ENCODE peak calls at places on chromosome 3, in seven cellular contexts. A, R, M, Z, G, K and V are unnamed samples.

GRCh38 chr3:173371848-173372487 is 25.6 kb upstream of the NLGN1 start:
- DNase-seq in A (peak; percentile 52), R (no peak), M (peak; percentile 46), Z (no peak), G (no peak), K (no peak), V (peak; percentile 18)

GRCh38 chr3:13487403-13487802 is 7.3 kb downstream of the HDAC11 start:
- DNase-seq in A (no peak), R (no peak), M (no peak), Z (no peak), G (no peak), K (no peak), V (no peak)

GRCh38 chr3:129651316-129652202 is 45.1 kb upstream of the PLXND1 start:
- DNase-seq in A (no peak), R (no peak), M (no peak), Z (no peak), G (peak; percentile 53), K (no peak), V (peak; percentile 76)

GRCh38 chr3:195257454-195258448 is 13.2 kb downstream of the XXYLT1 start:
- DNase-seq in A (peak; percentile 37), R (no peak), M (no peak), Z (no peak), G (no peak), K (no peak), V (no peak)

GRCh38 chr3:138862531-138862923 is 27.8 kb upstream of the PIK3CB start:
- DNase-seq in A (peak; percentile 49), R (no peak), M (peak; percentile 37), Z (no peak), G (no peak), K (no peak), V (no peak)

GRCh38 chr3:185724761-185725160 is 100.1 kb downstream of the IGF2BP2 start:
- DNase-seq in A (no peak), R (no peak), M (no peak), Z (no peak), G (no peak), K (no peak), V (no peak)

GRCh38 chr3:119315600-119316312 is 21.6 kb downstream of the ARHGAP31 start:
- DNase-seq in A (no peak), R (no peak), M (no peak), Z (no peak), G (no peak), K (no peak), V (no peak)

GRCh38 chr3:172280406-172281051 is 167.7 kb downstream of the GHSR start:
- DNase-seq in A (no peak), R (no peak), M (peak; percentile 34), Z (no peak), G (no peak), K (no peak), V (no peak)

GRCh38 chr3:111692593-111693552 is 97.7 kb upstream of the ZBED2 start:
- DNase-seq in A (no peak), R (no peak), M (peak; percentile 26), Z (no peak), G (no peak), K (no peak), V (no peak)

GRCh38 chr3:117955196-117955595 is 1079.5 kb downstream of the IGSF11 start:
- DNase-seq in A (no peak), R (no peak), M (no peak), Z (no peak), G (no peak), K (no peak), V (no peak)

GRCh38 chr3:46186856-46187700 is 21.0 kb downstream of the CCR1 start:
- DNase-seq in A (no peak), R (no peak), M (no peak), Z (peak; percentile 87), G (no peak), K (no peak), V (no peak)

GRCh38 chr3:98918586-98918985 is 17.1 kb upstream of the DCBLD2 start:
- DNase-seq in A (no peak), R (no peak), M (no peak), Z (no peak), G (no peak), K (no peak), V (no peak)

GRCh38 chr3:183697123-183697609 is 431 bp upstream of the YEATS2 start:
- DNase-seq in A (no peak), R (no peak), M (no peak), Z (no peak), G (no peak), K (peak; percentile 13), V (no peak)

DNA sequence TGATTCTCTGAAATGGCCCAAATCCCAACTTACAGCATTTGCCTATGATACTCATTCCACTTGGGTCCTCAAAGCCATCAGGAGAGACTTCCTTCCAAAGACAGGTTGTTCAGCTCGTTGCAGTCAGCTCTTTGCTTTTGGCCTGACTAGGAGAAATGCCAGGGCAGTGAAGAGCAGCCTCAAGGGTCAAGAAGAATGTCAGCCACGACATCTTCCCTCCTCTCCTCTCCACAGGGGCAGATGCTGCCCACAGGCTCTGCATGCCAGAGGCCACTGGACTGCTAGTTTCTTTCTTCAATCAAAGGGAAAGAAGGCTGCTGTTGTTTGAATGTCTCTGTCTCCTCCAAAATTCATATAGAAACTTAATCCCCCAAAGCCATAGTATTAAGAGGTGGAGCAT is 201.7 kb upstream of the PFN2 start:
- DNase-seq in A (no peak), R (no peak), M (no peak), Z (no peak), G (no peak), K (no peak), V (no peak)
- H3K4me1 ChIP-seq in A (no peaks in the 10 kb centered on the region), R (no peaks in the 10 kb centered on the region), M (no peaks in the 10 kb centered on the region), Z (peaks cover 4% of the 10 kb centered on the region), G (peaks cover 11% of the 10 kb centered on the region), K (no peaks in the 10 kb centered on the region), V (no peaks in the 10 kb centered on the region)

GRCh38 chr3:42336103-42336502 is 70.1 kb upstream of the CCK start:
- DNase-seq in A (no peak), R (no peak), M (no peak), Z (no peak), G (no peak), K (no peak), V (no peak)
- H3K4me3 ChIP-seq in A (no peak overlapping the region), R (no peak overlapping the region), M (no peak overlapping the region), Z (no peak overlapping the region), G (no peak overlapping the region), K (no peak overlapping the region), V (no peak overlapping the region)

GRCh38 chr3:134312873-134313838 is 61.1 kb downstream of the AMOTL2 start:
- DNase-seq in A (peak; percentile 88), R (peak; percentile 61), M (peak; percentile 81), Z (no peak), G (no peak), K (peak; percentile 41), V (no peak)
- H3K4me1 ChIP-seq in A (peaks cover 15% of the 10 kb centered on the region), R (peaks cover 63% of the 10 kb centered on the region), M (peaks cover 41% of the 10 kb centered on the region), Z (no peaks in the 10 kb centered on the region), G (peaks cover 92% of the 10 kb centered on the region), K (peaks cover 13% of the 10 kb centered on the region), V (no peaks in the 10 kb centered on the region)

GRCh38 chr3:152232679-152233078 is 36.0 kb upstream of the MBNL1 start:
- DNase-seq in A (no peak), R (no peak), M (no peak), Z (no peak), G (no peak), K (no peak), V (no peak)
- H3K4me3 ChIP-seq in A (no peak overlapping the region), R (no peak overlapping the region), M (no peak overlapping the region), Z (no peak overlapping the region), G (no peak overlapping the region), K (no peak overlapping the region), V (no peak overlapping the region)

GRCh38 chr3:31288224-31288623 is 244.5 kb upstream of the STT3B start:
- DNase-seq in A (no peak), R (no peak), M (no peak), Z (no peak), G (no peak), K (no peak), V (no peak)
- H3K4me1 ChIP-seq in A (peaks cover 2% of the 10 kb centered on the region), R (no peaks in the 10 kb centered on the region), M (peaks cover 17% of the 10 kb centered on the region), Z (no peaks in the 10 kb centered on the region), G (peaks cover 31% of the 10 kb centered on the region), K (no peaks in the 10 kb centered on the region), V (no peaks in the 10 kb centered on the region)

GRCh38 chr3:159170436-159171003 is 368.7 kb downstream of the MFSD1 start:
- DNase-seq in A (no peak), R (no peak), M (no peak), Z (no peak), G (no peak), K (no peak), V (no peak)
- H3K4me3 ChIP-seq in A (no peak overlapping the region), R (no peak overlapping the region), M (no peak overlapping the region), Z (no peak overlapping the region), G (no peak overlapping the region), K (no peak overlapping the region), V (no peak overlapping the region)